ENCODE peak calls at places on chromosomes 7 and 10, in nine cellular contexts. One of them, this sample, is unnamed.

GRCh38 chr10:25176421-25176968 is 1.7 kb downstream of the GPR158 start:
- DNase-seq in caudate nucleus: no peak
- DNase-seq in transverse colon: no peak
- DNase-seq in substantia nigra: peak
- DNase-seq in coronary artery: no peak
- DNase-seq in fibroblast of lung: no peak
- DNase-seq in WERI-Rb-1: peak
- DNase-seq in OCI-LY7: no peak
- DNase-seq in AG04450: no peak
- DNase-seq in this sample: no peak

GRCh38 chr7:52753855-52754254 is 281.6 kb upstream of the POM121L12 start:
- DNase-seq in caudate nucleus: no peak
- DNase-seq in transverse colon: no peak
- DNase-seq in substantia nigra: no peak
- DNase-seq in coronary artery: no peak
- DNase-seq in fibroblast of lung: no peak
- DNase-seq in WERI-Rb-1: no peak
- DNase-seq in OCI-LY7: no peak
- DNase-seq in AG04450: no peak
- DNase-seq in this sample: no peak

GRCh38 chr10:21406595-21407218 is 118.8 kb downstream of the SKIDA1 start:
- DNase-seq in caudate nucleus: no peak
- DNase-seq in transverse colon: no peak
- DNase-seq in substantia nigra: no peak
- DNase-seq in coronary artery: no peak
- DNase-seq in fibroblast of lung: peak
- DNase-seq in WERI-Rb-1: no peak
- DNase-seq in OCI-LY7: no peak
- DNase-seq in AG04450: no peak
- DNase-seq in this sample: no peak

GRCh38 chr10:98664329-98665042 is 217.8 kb upstream of the HPS1 start:
- DNase-seq in caudate nucleus: no peak
- DNase-seq in transverse colon: peak
- DNase-seq in substantia nigra: no peak
- DNase-seq in coronary artery: no peak
- DNase-seq in fibroblast of lung: peak
- DNase-seq in WERI-Rb-1: peak
- DNase-seq in OCI-LY7: peak
- DNase-seq in AG04450: no peak
- DNase-seq in this sample: no peak

GRCh38 chr10:37754538-37755323 is 102.7 kb downstream of the ZNF248 start:
- DNase-seq in caudate nucleus: no peak
- DNase-seq in transverse colon: peak
- DNase-seq in substantia nigra: no peak
- DNase-seq in coronary artery: no peak
- DNase-seq in fibroblast of lung: no peak
- DNase-seq in WERI-Rb-1: peak
- DNase-seq in OCI-LY7: peak
- DNase-seq in AG04450: no peak
- DNase-seq in this sample: no peak

GRCh38 chr7:92461027-92462003 is 14.0 kb downstream of the GATAD1 start:
- DNase-seq in caudate nucleus: no peak
- DNase-seq in transverse colon: peak
- DNase-seq in substantia nigra: no peak
- DNase-seq in coronary artery: no peak
- DNase-seq in fibroblast of lung: peak
- DNase-seq in WERI-Rb-1: peak
- DNase-seq in OCI-LY7: peak
- DNase-seq in AG04450: no peak
- DNase-seq in this sample: no peak

GRCh38 chr10:95373660-95374059 is 82.9 kb upstream of the PDLIM1 start:
- DNase-seq in caudate nucleus: no peak
- DNase-seq in transverse colon: no peak
- DNase-seq in substantia nigra: no peak
- DNase-seq in coronary artery: no peak
- DNase-seq in fibroblast of lung: no peak
- DNase-seq in WERI-Rb-1: no peak
- DNase-seq in OCI-LY7: no peak
- DNase-seq in AG04450: no peak
- DNase-seq in this sample: no peak

GRCh38 chr7:120337308-120337907 is 64.4 kb downstream of the KCND2 start:
- DNase-seq in caudate nucleus: no peak
- DNase-seq in transverse colon: no peak
- DNase-seq in substantia nigra: no peak
- DNase-seq in coronary artery: no peak
- DNase-seq in fibroblast of lung: peak
- DNase-seq in WERI-Rb-1: no peak
- DNase-seq in OCI-LY7: peak
- DNase-seq in AG04450: no peak
- DNase-seq in this sample: no peak

GRCh38 chr10:3237055-3237454 is 64.5 kb upstream of the PITRM1 start:
- DNase-seq in caudate nucleus: no peak
- DNase-seq in transverse colon: no peak
- DNase-seq in substantia nigra: no peak
- DNase-seq in coronary artery: no peak
- DNase-seq in fibroblast of lung: no peak
- DNase-seq in WERI-Rb-1: no peak
- DNase-seq in OCI-LY7: no peak
- DNase-seq in AG04450: no peak
- DNase-seq in this sample: no peak

GRCh38 chr10:71429304-71429703 is 32.6 kb downstream of the CDH23 start:
- DNase-seq in caudate nucleus: no peak
- DNase-seq in transverse colon: no peak
- DNase-seq in substantia nigra: no peak
- DNase-seq in coronary artery: no peak
- DNase-seq in fibroblast of lung: no peak
- DNase-seq in WERI-Rb-1: no peak
- DNase-seq in OCI-LY7: no peak
- DNase-seq in AG04450: no peak
- DNase-seq in this sample: no peak

GRCh38 chr10:94036664-94037033 is 42.9 kb downstream of the PLCE1 start:
- DNase-seq in caudate nucleus: no peak
- DNase-seq in transverse colon: no peak
- DNase-seq in substantia nigra: no peak
- DNase-seq in coronary artery: no peak
- DNase-seq in fibroblast of lung: no peak
- DNase-seq in WERI-Rb-1: no peak
- DNase-seq in OCI-LY7: no peak
- DNase-seq in AG04450: no peak
- DNase-seq in this sample: no peak

GRCh38 chr7:43467406-43467805 is 115.5 kb upstream of the STK17A start:
- DNase-seq in caudate nucleus: no peak
- DNase-seq in transverse colon: no peak
- DNase-seq in substantia nigra: no peak
- DNase-seq in coronary artery: no peak
- DNase-seq in fibroblast of lung: peak
- DNase-seq in WERI-Rb-1: no peak
- DNase-seq in OCI-LY7: no peak
- DNase-seq in AG04450: no peak
- DNase-seq in this sample: no peak

GRCh38 chr7:146961617-146962016 is 845.0 kb downstream of the CNTNAP2 start:
- DNase-seq in caudate nucleus: no peak
- DNase-seq in transverse colon: no peak
- DNase-seq in substantia nigra: no peak
- DNase-seq in coronary artery: no peak
- DNase-seq in fibroblast of lung: peak
- DNase-seq in WERI-Rb-1: no peak
- DNase-seq in OCI-LY7: no peak
- DNase-seq in AG04450: no peak
- DNase-seq in this sample: no peak

GRCh38 chr10:87093461-87094372 is 926 bp downstream of the GLUD1 start:
- DNase-seq in caudate nucleus: peak
- DNase-seq in transverse colon: peak
- DNase-seq in substantia nigra: peak
- DNase-seq in coronary artery: peak
- DNase-seq in fibroblast of lung: peak
- DNase-seq in WERI-Rb-1: peak
- DNase-seq in OCI-LY7: peak
- DNase-seq in AG04450: no peak
- DNase-seq in this sample: peak

GRCh38 chr7:158246272-158246959 is 341.2 kb downstream of the PTPRN2 start:
- DNase-seq in caudate nucleus: no peak
- DNase-seq in transverse colon: no peak
- DNase-seq in substantia nigra: no peak
- DNase-seq in coronary artery: peak
- DNase-seq in fibroblast of lung: no peak
- DNase-seq in WERI-Rb-1: no peak
- DNase-seq in OCI-LY7: no peak
- DNase-seq in AG04450: no peak
- DNase-seq in this sample: no peak

GRCh38 chr7:132646064-132646463 is 69.8 kb upstream of the PLXNA4 start:
- DNase-seq in caudate nucleus: no peak
- DNase-seq in transverse colon: no peak
- DNase-seq in substantia nigra: no peak
- DNase-seq in coronary artery: no peak
- DNase-seq in fibroblast of lung: no peak
- DNase-seq in WERI-Rb-1: peak
- DNase-seq in OCI-LY7: no peak
- DNase-seq in AG04450: no peak
- DNase-seq in this sample: no peak

GRCh38 chr7:91079491-91079890 is 184.7 kb upstream of the FZD1 start:
- DNase-seq in caudate nucleus: no peak
- DNase-seq in transverse colon: no peak
- DNase-seq in substantia nigra: no peak
- DNase-seq in coronary artery: no peak
- DNase-seq in fibroblast of lung: peak
- DNase-seq in WERI-Rb-1: no peak
- DNase-seq in OCI-LY7: no peak
- DNase-seq in AG04450: no peak
- DNase-seq in this sample: no peak

GRCh38 chr10:44995581-44995913 is 5.2 kb upstream of the ZNF22 start:
- DNase-seq in caudate nucleus: no peak
- DNase-seq in transverse colon: no peak
- DNase-seq in substantia nigra: no peak
- DNase-seq in coronary artery: peak
- DNase-seq in fibroblast of lung: no peak
- DNase-seq in WERI-Rb-1: no peak
- DNase-seq in OCI-LY7: no peak
- DNase-seq in AG04450: no peak
- DNase-seq in this sample: no peak

GRCh38 chr10:79263951-79264350 is 83.3 kb upstream of the PPIF start:
- DNase-seq in caudate nucleus: no peak
- DNase-seq in transverse colon: no peak
- DNase-seq in substantia nigra: no peak
- DNase-seq in coronary artery: no peak
- DNase-seq in fibroblast of lung: no peak
- DNase-seq in WERI-Rb-1: no peak
- DNase-seq in OCI-LY7: no peak
- DNase-seq in AG04450: no peak
- DNase-seq in this sample: no peak

GRCh38 chr10:79260803-79261740 is 86.2 kb upstream of the PPIF start:
- DNase-seq in caudate nucleus: no peak
- DNase-seq in transverse colon: no peak
- DNase-seq in substantia nigra: peak
- DNase-seq in coronary artery: no peak
- DNase-seq in fibroblast of lung: peak
- DNase-seq in WERI-Rb-1: peak
- DNase-seq in OCI-LY7: no peak
- DNase-seq in AG04450: peak
- DNase-seq in this sample: no peak

GRCh38 chr10:79262131-79262530 is 85.1 kb upstream of the PPIF start:
- DNase-seq in caudate nucleus: no peak
- DNase-seq in transverse colon: no peak
- DNase-seq in substantia nigra: no peak
- DNase-seq in coronary artery: no peak
- DNase-seq in fibroblast of lung: no peak
- DNase-seq in WERI-Rb-1: no peak
- DNase-seq in OCI-LY7: no peak
- DNase-seq in AG04450: no peak
- DNase-seq in this sample: no peak

GRCh38 chr10:79264942-79265341 is 82.3 kb upstream of the PPIF start:
- DNase-seq in caudate nucleus: no peak
- DNase-seq in transverse colon: no peak
- DNase-seq in substantia nigra: no peak
- DNase-seq in coronary artery: no peak
- DNase-seq in fibroblast of lung: no peak
- DNase-seq in WERI-Rb-1: no peak
- DNase-seq in OCI-LY7: no peak
- DNase-seq in AG04450: no peak
- DNase-seq in this sample: no peak

GRCh38 chr10:79262959-79263746 is 84.1 kb upstream of the PPIF start:
- DNase-seq in caudate nucleus: no peak
- DNase-seq in transverse colon: no peak
- DNase-seq in substantia nigra: no peak
- DNase-seq in coronary artery: no peak
- DNase-seq in fibroblast of lung: no peak
- DNase-seq in WERI-Rb-1: no peak
- DNase-seq in OCI-LY7: no peak
- DNase-seq in AG04450: no peak
- DNase-seq in this sample: no peak
- H3K27ac ChIP-seq in caudate nucleus: no peak
- H3K27ac ChIP-seq in transverse colon: peak
- H3K27ac ChIP-seq in substantia nigra: no peak
- H3K27ac ChIP-seq in coronary artery: no peak
- H3K27ac ChIP-seq in fibroblast of lung: no peak
- H3K27ac ChIP-seq in WERI-Rb-1: no peak
- H3K27ac ChIP-seq in OCI-LY7: peak
- H3K27ac ChIP-seq in AG04450: no peak
- H3K27ac ChIP-seq in this sample: no peak

DNA sequence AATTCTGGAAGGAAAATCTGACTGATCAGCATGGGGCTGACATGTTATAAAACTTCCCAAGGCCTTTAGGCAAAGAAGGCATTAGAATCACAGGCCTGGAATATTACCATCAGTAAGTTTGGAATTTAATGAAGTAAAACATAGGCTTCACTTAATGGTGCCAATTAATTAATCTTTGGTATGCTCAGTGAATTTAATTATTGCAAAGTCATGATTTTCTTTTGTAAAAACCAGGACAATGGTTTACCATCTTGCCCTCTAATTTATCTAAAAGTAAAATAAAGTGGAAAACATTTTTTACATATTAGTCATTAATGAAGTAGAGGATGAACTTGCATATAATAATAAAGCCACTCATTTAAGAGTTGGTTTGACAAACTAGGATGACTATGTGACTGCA is 220.3 kb downstream of the SEC23IP start:
- DNase-seq in caudate nucleus: no peak
- DNase-seq in transverse colon: no peak
- DNase-seq in substantia nigra: no peak
- DNase-seq in coronary artery: no peak
- DNase-seq in fibroblast of lung: no peak
- DNase-seq in WERI-Rb-1: no peak
- DNase-seq in OCI-LY7: no peak
- DNase-seq in AG04450: no peak
- DNase-seq in this sample: no peak
- H3K27ac ChIP-seq in caudate nucleus: no peak
- H3K27ac ChIP-seq in transverse colon: no peak
- H3K27ac ChIP-seq in substantia nigra: no peak
- H3K27ac ChIP-seq in coronary artery: no peak
- H3K27ac ChIP-seq in fibroblast of lung: no peak
- H3K27ac ChIP-seq in WERI-Rb-1: no peak
- H3K27ac ChIP-seq in OCI-LY7: no peak
- H3K27ac ChIP-seq in AG04450: no peak
- H3K27ac ChIP-seq in this sample: no peak

GRCh38 chr7:12727455-12728191 is 40.2 kb downstream of the ARL4A start:
- DNase-seq in caudate nucleus: no peak
- DNase-seq in transverse colon: no peak
- DNase-seq in substantia nigra: no peak
- DNase-seq in coronary artery: no peak
- DNase-seq in fibroblast of lung: no peak
- DNase-seq in WERI-Rb-1: no peak
- DNase-seq in OCI-LY7: no peak
- DNase-seq in AG04450: no peak
- DNase-seq in this sample: no peak
- H3K27ac ChIP-seq in caudate nucleus: no peak
- H3K27ac ChIP-seq in transverse colon: no peak
- H3K27ac ChIP-seq in substantia nigra: no peak
- H3K27ac ChIP-seq in coronary artery: peak
- H3K27ac ChIP-seq in fibroblast of lung: no peak
- H3K27ac ChIP-seq in WERI-Rb-1: no peak
- H3K27ac ChIP-seq in OCI-LY7: no peak
- H3K27ac ChIP-seq in AG04450: no peak
- H3K27ac ChIP-seq in this sample: no peak

GRCh38 chr7:1054438-1055083 is 10.2 kb downstream of the GPR146 start:
- DNase-seq in caudate nucleus: no peak
- DNase-seq in transverse colon: no peak
- DNase-seq in substantia nigra: peak
- DNase-seq in coronary artery: no peak
- DNase-seq in fibroblast of lung: no peak
- DNase-seq in WERI-Rb-1: no peak
- DNase-seq in OCI-LY7: no peak
- DNase-seq in AG04450: no peak
- DNase-seq in this sample: no peak
- H3K27ac ChIP-seq in caudate nucleus: peak
- H3K27ac ChIP-seq in transverse colon: peak
- H3K27ac ChIP-seq in substantia nigra: peak
- H3K27ac ChIP-seq in coronary artery: peak
- H3K27ac ChIP-seq in fibroblast of lung: no peak
- H3K27ac ChIP-seq in WERI-Rb-1: no peak
- H3K27ac ChIP-seq in OCI-LY7: no peak
- H3K27ac ChIP-seq in AG04450: no peak
- H3K27ac ChIP-seq in this sample: peak

This sample was measured in tibial nerve.